ENCODE peak calls at places on chromosomes 5 and 9, in eight cellular contexts. M, I, J, V, H, U, X and C are unnamed samples.

GRCh38 chr5:44952376-44952775 is 143.6 kb downstream of the MRPS30 start:
- DNase-seq in M (no peak), I (no peak), J (peak), V (peak), H (peak), U (peak), X (no peak), C (no peak)

GRCh38 chr9:76219555-76220151 is 174.6 kb downstream of the RFK start:
- DNase-seq in M (no peak), I (no peak), J (no peak), V (no peak), H (no peak), U (no peak), X (no peak), C (no peak)

GRCh38 chr9:87613265-87614111 is 112.4 kb upstream of the CTSL start:
- DNase-seq in M (no peak), I (no peak), J (peak), V (peak), H (no peak), U (no peak), X (no peak), C (no peak)

GRCh38 chr9:109107402-109108240 is 12.1 kb downstream of the TMEM245 start:
- DNase-seq in M (peak), I (no peak), J (peak), V (no peak), H (no peak), U (peak), X (no peak), C (no peak)

GRCh38 chr9:134688661-134689319 is 47.2 kb downstream of the COL5A1 start:
- DNase-seq in M (no peak), I (no peak), J (no peak), V (no peak), H (no peak), U (no peak), X (peak), C (no peak)

GRCh38 chr9:131275332-131276106 is 791 bp downstream of the FAM78A start:
- DNase-seq in M (no peak), I (no peak), J (no peak), V (peak), H (no peak), U (no peak), X (no peak), C (no peak)

GRCh38 chr9:122261469-122261881 is 3.2 kb downstream of the RBM18 start:
- DNase-seq in M (no peak), I (no peak), J (peak), V (peak), H (peak), U (no peak), X (peak), C (no peak)

GRCh38 chr5:74555991-74556390 is 84.5 kb downstream of the ENC1 start:
- DNase-seq in M (no peak), I (no peak), J (no peak), V (no peak), H (no peak), U (no peak), X (no peak), C (no peak)

GRCh38 chr5:83342475-83342874 is 129.1 kb upstream of the VCAN start:
- DNase-seq in M (no peak), I (no peak), J (peak), V (no peak), H (no peak), U (no peak), X (no peak), C (no peak)

GRCh38 chr5:155631116-155631515 is 617.6 kb downstream of the KIF4B start:
- DNase-seq in M (peak), I (no peak), J (no peak), V (no peak), H (no peak), U (no peak), X (no peak), C (no peak)

GRCh38 chr5:78716221-78716620 is 67.6 kb upstream of the LHFPL2 start:
- DNase-seq in M (no peak), I (no peak), J (peak), V (no peak), H (no peak), U (peak), X (no peak), C (no peak)